ENCODE peak calls at places on chromosomes 16 and 17, in four cellular contexts. E, Q, V and J are unnamed samples.

GRCh38 chr17:21283482-21284318 is 811 bp upstream of the MAP2K3 start:
- DNase-seq in V (no peak), E (no peak), Q (no peak), J (no peak)

GRCh38 chr17:13107726-13108235 is 90.0 kb upstream of the ELAC2 start:
- DNase-seq in Q (no peak), E (no peak), V (no peak), J (no peak)

GRCh38 chr16:79598341-79599181 is 2.0 kb downstream of the MAF start:
- DNase-seq in E (no peak), V (peak; percentile 72), Q (peak; percentile 54), J (no peak)

GRCh38 chr17:6800422-6801027 is 24.5 kb downstream of the FBXO39 start:
- DNase-seq in Q (no peak), E (no peak), V (no peak), J (no peak)

GRCh38 chr17:34892864-34893263 is 68.4 kb downstream of the CCT6B start:
- DNase-seq in V (no peak), Q (no peak), E (no peak), J (no peak)

GRCh38 chr17:77281024-77281903 is 140.5 kb downstream of the SEC14L1 start:
- DNase-seq in V (peak; percentile 77), Q (no peak), E (peak; percentile 76), J (no peak)

GRCh38 chr16:46768809-46769208 is 20.7 kb upstream of the MYLK3 start:
- DNase-seq in Q (no peak), E (no peak), V (no peak), J (no peak)

GRCh38 chr17:63116228-63116627 is 150.2 kb downstream of the TANC2 start:
- DNase-seq in Q (no peak), E (no peak), V (no peak), J (no peak)

GRCh38 chr17:19940722-19941464 is 36.7 kb downstream of the AKAP10 start:
- DNase-seq in V (no peak), E (no peak), Q (no peak), J (no peak)

GRCh38 chr17:67260051-67260987 is 15.3 kb upstream of the HELZ start:
- DNase-seq in Q (peak; percentile 2), V (no peak), E (no peak), J (no peak)

GRCh38 chr16:81366316-81366932 is 51.7 kb downstream of the GAN start:
- DNase-seq in E (no peak), Q (no peak), V (no peak), J (peak; percentile 78)

GRCh38 chr17:70053241-70054234 is 21.5 kb upstream of the KCNJ16 start:
- DNase-seq in E (no peak), V (no peak), Q (no peak), J (no peak)

GRCh38 chr16:64397042-64397441 is 724.8 kb downstream of the CDH11 start:
- DNase-seq in V (no peak), Q (no peak), E (no peak), J (no peak)

GRCh38 chr16:58001781-58002410 is 689 bp downstream of the USB1 start:
- DNase-seq in V (no peak), E (no peak), Q (no peak), J (no peak)

GRCh38 chr17:16419074-16419928 is 3.9 kb downstream of the TRPV2 start:
- DNase-seq in Q (no peak), E (no peak), V (no peak), J (no peak)

GRCh38 chr17:74877592-74878543 is 5.1 kb upstream of the FDXR start:
- DNase-seq in E (no peak), V (no peak), Q (no peak), J (no peak)

GRCh38 chr17:2700031-2700490 is 11.5 kb downstream of the CLUH start:
- DNase-seq in E (no peak), Q (no peak), V (peak; percentile 38), J (no peak)

GRCh38 chr17:28381141-28381825 is 9.8 kb downstream of the SARM1 start:
- DNase-seq in V (peak; percentile 76), E (peak; percentile 56), Q (no peak), J (no peak)